ENCODE peak calls at places on chromosome 2, in seven cellular contexts. Q is K562, E is A549, W is H1, L is GM12878, J is HepG2, A is SK-N-SH. S is an unnamed sample.

GRCh38 chr2:158602027-158602426 is 145.3 kb downstream of the PKP4 start:
- DNase-seq in Q (peak), E (no peak), W (no peak), L (no peak), J (no peak), A (no peak), S (no peak)

GRCh38 chr2:39118786-39119499 is 1.9 kb downstream of the SOS1 start:
- DNase-seq in Q (no peak), E (no peak), W (no peak), L (no peak), J (no peak), A (no peak), S (no peak)

GRCh38 chr2:156333951-156334495 is 1.5 kb upstream of the NR4A2 start:
- DNase-seq in Q (peak), E (peak), W (no peak), L (no peak), J (peak), A (peak), S (peak)

GRCh38 chr2:218505754-218506371 is 62.3 kb downstream of the USP37 start:
- DNase-seq in Q (no peak), E (no peak), W (no peak), L (no peak), J (peak), A (no peak), S (no peak)

GRCh38 chr2:36357506-36358316 is 2.1 kb downstream of the CRIM1 start:
- DNase-seq in Q (no peak), E (peak), W (no peak), L (no peak), J (peak), A (peak), S (peak)

GRCh38 chr2:51231071-51231470 is 199.1 kb upstream of the NRXN1 start:
- DNase-seq in Q (no peak), E (no peak), W (no peak), L (no peak), J (no peak), A (no peak), S (no peak)

GRCh38 chr2:655626-656025 is 21.6 kb downstream of the TMEM18 start:
- DNase-seq in Q (no peak), E (no peak), W (no peak), L (no peak), J (no peak), A (no peak), S (peak)

GRCh38 chr2:54640834-54641540 is 82.5 kb upstream of the EML6 start:
- DNase-seq in Q (no peak), E (no peak), W (no peak), L (no peak), J (no peak), A (no peak), S (no peak)

GRCh38 chr2:85390941-85391669 is 19.1 kb downstream of the CAPG start:
- DNase-seq in Q (peak), E (peak), W (peak), L (no peak), J (peak), A (peak), S (peak)

GRCh38 chr2:216583157-216583556 is 50.1 kb upstream of the IGFBP2 start:
- DNase-seq in Q (no peak), E (peak), W (no peak), L (no peak), J (no peak), A (no peak), S (peak)

GRCh38 chr2:180722551-180723239 is 257.7 kb upstream of the UBE2E3 start:
- DNase-seq in Q (no peak), E (no peak), W (no peak), L (no peak), J (no peak), A (no peak), S (peak)

GRCh38 chr2:113707106-113707505 is 49.3 kb downstream of the SLC35F5 start:
- DNase-seq in Q (no peak), E (no peak), W (no peak), L (no peak), J (peak), A (no peak), S (peak)

GRCh38 chr2:99974275-99974674 is 168.1 kb downstream of the AFF3 start:
- DNase-seq in Q (no peak), E (no peak), W (no peak), L (no peak), J (no peak), A (peak), S (peak)

GRCh38 chr2:8239402-8240127 is 442.3 kb upstream of the ID2 start:
- DNase-seq in Q (no peak), E (no peak), W (peak), L (no peak), J (no peak), A (no peak), S (peak)

GRCh38 chr2:207061181-207061580 is 104.6 kb downstream of the KLF7 start:
- DNase-seq in Q (no peak), E (no peak), W (no peak), L (no peak), J (no peak), A (no peak), S (peak)

GRCh38 chr2:218871345-218872302 is 9.0 kb upstream of the WNT10A start:
- DNase-seq in Q (no peak), E (no peak), W (no peak), L (no peak), J (no peak), A (no peak), S (no peak)

GRCh38 chr2:74364533-74365505 is 15.3 kb downstream of the DCTN1 start:
- DNase-seq in Q (no peak), E (no peak), W (no peak), L (no peak), J (no peak), A (no peak), S (no peak)

GRCh38 chr2:131044078-131044756 is 49.0 kb downstream of the FAM168B start:
- DNase-seq in Q (no peak), E (no peak), W (no peak), L (no peak), J (no peak), A (no peak), S (no peak)

GRCh38 chr2:167355796-167356195 is 467.5 kb downstream of the XIRP2 start:
- DNase-seq in Q (no peak), E (no peak), W (no peak), L (no peak), J (no peak), A (no peak), S (peak)

GRCh38 chr2:206064077-206064476 is 21.9 kb downstream of the INO80D start:
- DNase-seq in Q (no peak), E (no peak), W (no peak), L (no peak), J (no peak), A (no peak), S (no peak)

GRCh38 chr2:131037398-131038257 is 55.6 kb downstream of the FAM168B start:
- DNase-seq in Q (no peak), E (no peak), W (no peak), L (no peak), J (no peak), A (peak), S (no peak)

GRCh38 chr2:68978098-68978497 is 3.7 kb downstream of the GKN1 start:
- DNase-seq in Q (no peak), E (no peak), W (no peak), L (no peak), J (no peak), A (no peak), S (no peak)

GRCh38 chr2:236512902-236513433 is 56.7 kb upstream of the ACKR3 start:
- DNase-seq in Q (peak), E (peak), W (peak), L (peak), J (peak), A (peak), S (peak)

GRCh38 chr2:68789603-68790002 is 55.0 kb downstream of the ARHGAP25 start:
- DNase-seq in Q (no peak), E (no peak), W (no peak), L (peak), J (no peak), A (no peak), S (no peak)

GRCh38 chr2:241232736-241233575 is 44.5 kb downstream of the ANO7 start:
- DNase-seq in Q (no peak), E (no peak), W (no peak), L (no peak), J (no peak), A (no peak), S (no peak)

GRCh38 chr2:60460577-60461420 is 92.7 kb downstream of the BCL11A start:
- DNase-seq in Q (no peak), E (no peak), W (no peak), L (no peak), J (no peak), A (no peak), S (no peak)

GRCh38 chr2:156455366-156455975 is 19.3 kb downstream of the GPD2 start:
- DNase-seq in Q (no peak), E (peak), W (no peak), L (no peak), J (no peak), A (no peak), S (peak)

GRCh38 chr2:16899958-16900357 is 234.3 kb upstream of the CYRIA start:
- DNase-seq in Q (no peak), E (no peak), W (no peak), L (no peak), J (no peak), A (no peak), S (no peak)

GRCh38 chr2:16900405-16901025 is 234.9 kb upstream of the CYRIA start:
- DNase-seq in Q (peak), E (peak), W (peak), L (no peak), J (peak), A (no peak), S (no peak)
- TF ChIP-seq USF2 in Q (no peak), E (no peak), W (no peak), L (no peak), J (no peak), A (no peak), S (no peak)

DNA sequence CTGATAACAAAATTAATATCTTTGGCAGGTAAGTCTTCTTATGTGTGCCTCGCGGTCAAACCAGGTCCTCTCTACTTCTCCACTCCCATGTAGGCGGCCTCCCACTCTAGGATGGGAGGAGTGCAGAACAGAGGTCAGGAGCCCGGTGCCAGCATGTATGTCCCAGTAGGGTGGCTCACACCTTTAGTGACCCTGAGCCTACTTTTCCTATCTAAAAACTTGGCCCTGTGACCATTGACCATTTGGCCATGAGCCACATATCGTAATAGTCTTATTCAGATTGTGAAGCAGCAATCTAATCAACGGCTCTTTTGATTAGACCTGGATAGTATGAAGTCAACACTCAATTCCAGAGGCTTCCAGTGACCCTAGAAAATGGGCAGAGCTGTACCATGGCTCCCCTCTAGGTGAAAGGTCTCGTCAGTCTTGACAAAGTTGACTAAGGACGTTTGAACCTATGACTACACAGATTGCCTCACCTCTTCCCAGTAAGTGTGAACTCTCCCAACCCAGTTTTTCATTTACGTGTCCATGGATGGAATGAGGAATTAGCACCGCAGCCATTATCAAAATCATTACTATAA is 17.1 kb upstream of the FABP1 start:
- DNase-seq in Q (no peak), E (no peak), W (no peak), L (no peak), J (no peak), A (no peak), S (no peak)
- H3K27ac ChIP-seq in Q (no peak), E (no peak), W (no peak), L (no peak), J (no peak), A (no peak), S (no peak)

DNA sequence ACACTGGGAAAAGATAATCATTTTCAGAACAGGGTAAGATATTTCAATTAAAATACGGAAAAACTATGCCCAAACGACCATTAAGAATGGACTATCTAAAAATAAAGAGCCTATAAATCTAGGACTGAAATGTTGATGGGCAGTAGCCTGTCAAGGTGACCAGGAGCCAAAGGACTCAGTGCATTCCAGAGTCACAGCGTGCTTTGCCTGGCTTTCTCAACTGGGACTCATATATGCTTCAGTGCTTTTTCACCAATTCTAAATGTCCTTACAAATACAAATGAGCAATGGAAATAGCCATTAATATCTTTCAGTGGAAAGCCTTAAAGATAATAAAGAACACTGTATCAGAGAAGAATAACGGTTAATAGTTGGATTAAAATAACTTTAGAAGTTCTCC is 35.4 kb downstream of the PREPL start:
- DNase-seq in Q (no peak), E (no peak), W (no peak), L (no peak), J (no peak), A (no peak), S (no peak)
- TF ChIP-seq USF2 in Q (no peak), E (no peak), W (no peak), L (no peak), J (no peak), A (no peak), S (no peak)

DNA sequence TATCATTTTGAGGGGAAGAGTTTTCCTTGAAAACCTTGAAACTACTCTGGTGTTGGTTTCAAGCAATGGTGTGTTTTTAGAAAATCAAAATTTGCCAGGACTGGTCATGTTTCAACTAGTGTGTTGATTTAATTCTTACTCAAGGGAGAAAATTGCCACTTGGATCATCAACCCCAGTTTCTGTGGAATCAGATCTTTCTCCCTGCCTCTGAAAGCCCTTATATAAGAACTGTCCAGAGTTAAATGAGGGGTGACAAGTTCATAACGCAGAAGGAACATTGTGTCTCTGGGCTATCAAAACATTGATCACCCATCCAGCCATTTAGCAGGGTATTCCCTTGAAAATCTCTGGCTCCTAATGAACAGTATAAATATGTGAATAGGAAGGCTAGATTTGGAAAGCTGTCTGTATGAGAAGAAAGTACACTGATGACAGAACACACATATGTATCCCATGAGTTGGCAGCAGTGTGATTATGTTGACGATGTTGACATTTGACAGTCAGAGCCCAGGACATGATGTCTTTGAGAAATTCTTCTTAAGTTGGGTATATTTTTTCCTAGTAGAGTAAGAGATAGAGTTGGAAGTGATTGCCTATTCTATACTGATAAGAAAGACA is 43.5 kb upstream of the RAPH1 start:
- DNase-seq in Q (no peak), E (no peak), W (no peak), L (no peak), J (no peak), A (no peak), S (no peak)
- H3K27ac ChIP-seq in Q (no peak), E (no peak), W (no peak), L (no peak), J (no peak), A (no peak), S (no peak)

DNA sequence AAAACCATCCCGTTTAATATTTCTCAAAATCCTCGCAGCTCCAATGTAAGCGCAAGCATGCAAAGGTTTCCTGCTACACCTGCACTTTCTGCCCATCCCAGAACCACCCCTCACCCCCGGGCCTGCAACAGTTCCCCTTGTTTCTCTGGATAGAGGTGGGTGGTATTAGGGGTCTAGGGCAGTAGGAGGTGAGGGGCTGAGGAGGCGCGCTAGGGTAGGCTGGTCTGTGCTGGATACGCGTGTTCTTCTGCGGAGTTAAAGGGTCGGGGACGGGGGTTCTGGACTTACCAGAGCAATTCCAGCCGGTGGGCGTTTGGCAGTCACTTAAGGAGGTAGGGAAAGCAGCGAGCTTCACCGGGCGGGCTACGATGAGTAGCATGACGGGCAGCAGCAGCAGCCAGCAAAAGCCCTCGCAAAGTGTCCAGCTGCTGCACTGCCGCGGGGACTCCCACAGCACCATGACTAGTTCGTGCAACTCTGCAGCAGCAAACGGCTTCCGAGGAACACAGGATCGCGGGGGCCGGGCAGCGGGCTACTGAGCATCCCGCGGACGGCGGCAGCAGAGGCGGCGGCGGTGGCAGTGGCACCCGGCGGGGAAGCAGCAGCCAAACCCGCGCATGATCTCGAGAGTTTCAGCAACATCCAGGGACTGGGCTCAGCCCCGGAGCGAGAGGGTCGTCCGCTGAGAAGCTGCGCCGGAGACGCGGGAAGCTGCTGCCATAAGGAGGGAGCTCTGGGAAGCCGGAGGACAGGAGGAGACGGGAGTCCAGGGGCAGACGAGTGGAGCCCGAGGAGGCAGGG is 468 bp downstream of the TMEFF2 start:
- DNase-seq in Q (no peak), E (no peak), W (no peak), L (no peak), J (no peak), A (no peak), S (peak)
- TF ChIP-seq USF2 in Q (no peak), E (no peak), W (no peak), L (no peak), J (no peak), A (no peak), S (no peak)

GRCh38 chr2:47194410-47194809 is 39.3 kb upstream of the STPG4 start:
- DNase-seq in Q (no peak), E (no peak), W (no peak), L (no peak), J (no peak), A (no peak), S (no peak)
- H3K27ac ChIP-seq in Q (no peak), E (peak), W (no peak), L (no peak), J (no peak), A (no peak), S (peak)

DNA sequence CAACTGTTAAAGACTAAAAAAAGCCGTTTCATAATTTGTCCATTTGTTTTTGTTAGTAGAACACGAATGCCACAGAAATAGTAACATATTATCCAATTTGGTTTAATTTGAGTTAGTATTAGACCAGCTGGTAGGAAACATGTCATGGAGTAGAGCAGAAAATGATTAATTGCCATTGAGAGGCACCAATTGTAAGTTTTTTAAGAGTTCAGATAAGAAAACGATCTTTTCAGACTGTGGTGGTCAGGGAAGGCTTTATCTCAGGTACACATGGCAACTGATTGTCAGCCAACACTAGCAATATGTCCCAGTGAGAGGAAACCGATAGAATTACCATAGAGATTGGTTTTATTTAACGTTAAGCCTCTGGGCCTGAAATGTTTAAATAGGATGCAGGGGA is 438.2 kb upstream of the MAP2 start:
- DNase-seq in Q (no peak), E (no peak), W (no peak), L (no peak), J (no peak), A (no peak), S (no peak)
- TF ChIP-seq USF2 in Q (no peak), E (no peak), W (no peak), L (no peak), J (no peak), A (no peak), S (no peak)

GRCh38 chr2:232957607-232958211 is 55.3 kb downstream of the NGEF start:
- DNase-seq in Q (no peak), E (no peak), W (no peak), L (no peak), J (no peak), A (no peak), S (no peak)

GRCh38 chr2:232963913-232964312 is 49.1 kb downstream of the NGEF start:
- DNase-seq in Q (no peak), E (no peak), W (no peak), L (no peak), J (no peak), A (no peak), S (no peak)

GRCh38 chr2:232959139-232959538 is 53.9 kb downstream of the NGEF start:
- DNase-seq in Q (no peak), E (no peak), W (no peak), L (no peak), J (no peak), A (no peak), S (no peak)

GRCh38 chr2:232955856-232956255 is 57.2 kb downstream of the NGEF start:
- DNase-seq in Q (no peak), E (no peak), W (no peak), L (peak), J (no peak), A (no peak), S (no peak)

DNA sequence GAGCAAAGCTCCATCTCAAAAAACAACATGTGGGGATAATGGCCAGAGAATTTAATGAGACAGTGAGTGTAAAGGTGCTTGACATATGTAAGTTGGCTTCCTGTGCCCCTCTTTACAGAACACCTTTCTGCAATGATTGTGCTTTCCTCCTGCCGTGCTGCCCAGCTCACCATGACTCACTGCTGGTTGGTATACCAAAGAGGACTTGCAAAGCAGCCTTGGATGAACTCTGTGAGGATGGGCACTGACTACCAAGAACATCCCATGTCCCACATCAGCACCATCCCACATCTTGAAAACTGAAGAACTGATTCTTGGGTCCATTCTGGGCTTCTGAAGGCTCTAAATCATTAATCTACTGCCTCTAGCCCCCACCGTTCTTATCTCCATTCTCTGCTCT is 52.2 kb downstream of the NGEF start:
- DNase-seq in Q (no peak), E (no peak), W (no peak), L (no peak), J (no peak), A (no peak), S (no peak)
- H3K27ac ChIP-seq in Q (no peak), E (no peak), W (no peak), L (no peak), J (no peak), A (no peak), S (no peak)